ENCODE peak calls at places on chromosome 7, in nine cellular contexts. U is K562, F is GM12891, S is heart left ventricle, H is H54, I is breast epithelium, Y is adrenal gland, M is spleen, A is suprapubic skin. R is an unnamed sample.

GRCh38 chr7:43439631-43440401 is 143.1 kb upstream of the STK17A start:
- DNase-seq in U (peak; percentile 79), F (peak; percentile 71), S (no peak), H (peak; percentile 91), I (no peak), Y (peak; percentile 56), M (peak; percentile 83), A (no peak), R (peak; percentile 29)

GRCh38 chr7:39465055-39465929 is 100.9 kb upstream of the YAE1 start:
- DNase-seq in U (peak; percentile 56), F (peak; percentile 28), S (no peak), H (peak; percentile 57), I (no peak), Y (peak; percentile 72), M (no peak), A (no peak), R (peak; percentile 48)

GRCh38 chr7:149196151-149196704 is 882 bp downstream of the ZNF282 start:
- DNase-seq in U (peak; percentile 49), F (no peak), S (no peak), H (no peak), I (no peak), Y (no peak), M (peak; percentile 78), A (no peak), R (no peak)

GRCh38 chr7:97015787-97016391 is 8.7 kb downstream of the DLX5 start:
- DNase-seq in U (no peak), F (no peak), S (no peak), H (no peak), I (no peak), Y (no peak), M (no peak), A (no peak), R (no peak)

GRCh38 chr7:129252133-129252532 is 27.3 kb downstream of the AHCYL2 start:
- DNase-seq in U (no peak), F (no peak), S (no peak), H (no peak), I (no peak), Y (no peak), M (no peak), A (no peak), R (no peak)

GRCh38 chr7:106795171-106795876 is 69.8 kb upstream of the PIK3CG start:
- DNase-seq in U (no peak), F (no peak), S (no peak), H (no peak), I (no peak), Y (no peak), M (no peak), A (no peak), R (no peak)

GRCh38 chr7:7812112-7812511 is 93.7 kb upstream of the RPA3 start:
- DNase-seq in U (no peak), F (no peak), S (no peak), H (no peak), I (no peak), Y (no peak), M (no peak), A (no peak), R (no peak)

GRCh38 chr7:32169236-32169635 is 99.0 kb upstream of the PDE1C start:
- DNase-seq in U (no peak), F (no peak), S (no peak), H (no peak), I (no peak), Y (no peak), M (no peak), A (no peak), R (no peak)

GRCh38 chr7:117828831-117829230 is 44.4 kb downstream of the CTTNBP2 start:
- DNase-seq in U (no peak), F (no peak), S (no peak), H (no peak), I (no peak), Y (no peak), M (no peak), A (no peak), R (no peak)

GRCh38 chr7:43906327-43907010 is at the start of gene URGCP:
- DNase-seq in U (peak; percentile 84), F (peak; percentile 86), S (peak; percentile 81), H (peak; percentile 82), I (peak; percentile 52), Y (no peak), M (peak; percentile 92), A (no peak), R (peak; percentile 58)

GRCh38 chr7:81482600-81483186 is 287.2 kb downstream of the HGF start:
- DNase-seq in U (peak; percentile 26), F (no peak), S (no peak), H (no peak), I (no peak), Y (no peak), M (no peak), A (no peak), R (no peak)

GRCh38 chr7:101941481-101942383 is 124.3 kb downstream of the CUX1 start:
- DNase-seq in U (no peak), F (no peak), S (no peak), H (peak; percentile 69), I (no peak), Y (no peak), M (no peak), A (no peak), R (peak; percentile 62)

GRCh38 chr7:128031901-128032604 is 816 bp upstream of the LRRC4 start:
- DNase-seq in U (no peak), F (peak; percentile 67), S (peak; percentile 77), H (no peak), I (no peak), Y (peak; percentile 84), M (peak; percentile 90), A (no peak), R (peak; percentile 34)

GRCh38 chr7:138359891-138360582 is 100.0 kb upstream of the TRIM24 start:
- DNase-seq in U (no peak), F (no peak), S (no peak), H (no peak), I (no peak), Y (no peak), M (no peak), A (no peak), R (no peak)

GRCh38 chr7:129240119-129240815 is 15.4 kb downstream of the AHCYL2 start:
- DNase-seq in U (no peak), F (no peak), S (no peak), H (no peak), I (no peak), Y (no peak), M (no peak), A (no peak), R (no peak)

GRCh38 chr7:27709137-27710075 is 30.6 kb upstream of the TAX1BP1 start:
- DNase-seq in U (no peak), F (no peak), S (no peak), H (peak; percentile 69), I (no peak), Y (peak; percentile 80), M (no peak), A (no peak), R (no peak)

GRCh38 chr7:19958309-19958896 is 185.0 kb upstream of the TMEM196 start:
- DNase-seq in U (no peak), F (no peak), S (no peak), H (peak; percentile 40), I (no peak), Y (no peak), M (no peak), A (no peak), R (no peak)

GRCh38 chr7:5360451-5360850 is 63.2 kb downstream of the TNRC18 start:
- DNase-seq in U (no peak), F (no peak), S (no peak), H (no peak), I (no peak), Y (no peak), M (no peak), A (no peak), R (peak; percentile 35)

GRCh38 chr7:2257046-2257551 is 15.1 kb downstream of the NUDT1 start:
- DNase-seq in U (no peak), F (no peak), S (no peak), H (no peak), I (no peak), Y (no peak), M (peak; percentile 76), A (no peak), R (no peak)

GRCh38 chr7:138590154-138590553 is 111.0 kb downstream of the SVOPL start:
- DNase-seq in U (no peak), F (no peak), S (no peak), H (no peak), I (no peak), Y (no peak), M (no peak), A (no peak), R (no peak)

DNA sequence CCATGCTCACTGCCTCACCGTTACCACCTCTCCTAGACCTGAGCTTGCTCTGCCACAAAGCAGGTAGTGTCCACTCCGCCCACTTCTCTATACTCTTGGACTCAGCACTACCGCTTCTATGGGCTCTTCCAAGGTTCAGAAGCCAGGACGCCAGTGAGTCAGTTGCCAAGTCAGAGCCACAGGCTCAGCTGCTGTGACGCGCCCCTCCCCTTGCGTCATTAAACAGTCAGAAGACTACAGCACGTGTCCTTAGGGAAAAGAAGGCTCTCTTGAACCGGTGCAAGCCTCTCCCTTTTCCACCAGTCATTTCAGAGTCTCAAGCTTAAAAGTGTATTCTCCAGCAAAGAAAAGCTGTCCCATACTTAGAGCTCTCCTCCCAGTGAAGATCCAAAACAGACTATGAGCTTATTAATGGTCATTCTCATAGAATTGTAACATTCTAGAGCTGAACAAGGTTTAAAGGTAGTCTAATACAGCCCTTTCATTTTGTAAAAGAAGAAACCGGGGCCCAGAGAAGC is 41.0 kb upstream of the MET start:
- DNase-seq in U (no peak), F (no peak), S (peak; percentile 64), H (peak; percentile 61), I (peak; percentile 62), Y (peak; percentile 86), M (no peak), A (peak; percentile 83), R (peak; percentile 86)
- TF ChIP-seq POLR2A in U (no peak), F (no peak), S (no peak), H (no peak), I (no peak), Y (peak; percentile 67), M (no peak), A (no peak), R (no peak)

DNA sequence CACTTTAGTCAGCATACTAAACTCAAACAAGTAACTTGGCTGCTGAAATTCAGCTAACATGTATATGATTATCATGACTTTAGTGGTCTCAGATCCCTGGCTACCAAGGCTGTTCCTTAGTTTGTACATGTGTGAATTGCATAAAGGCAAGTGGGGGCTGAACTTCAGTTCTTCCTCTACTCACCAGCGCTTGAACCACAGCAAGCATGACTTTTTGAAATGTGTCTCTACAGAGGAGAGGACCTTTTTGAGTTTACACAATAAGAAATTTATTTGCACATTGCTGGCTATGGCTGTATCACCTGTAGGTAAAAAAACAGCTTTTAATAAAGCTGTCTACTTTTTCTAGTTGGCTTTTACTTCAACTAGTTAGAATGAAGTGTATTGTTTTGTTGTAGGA is 48.8 kb downstream of the MDFIC start:
- DNase-seq in U (no peak), F (no peak), S (no peak), H (no peak), I (no peak), Y (no peak), M (no peak), A (no peak), R (no peak)
- TF ChIP-seq POLR2A in U (no peak), F (no peak), S (no peak), H (no peak), I (no peak), Y (no peak), M (no peak), A (no peak), R (no peak)

GRCh38 chr7:142618655-142619351 is 130.5 kb upstream of the PRSS1 start:
- DNase-seq in U (no peak), F (no peak), S (no peak), H (no peak), I (no peak), Y (no peak), M (peak; percentile 54), A (no peak), R (no peak)
- TF ChIP-seq POLR2A in U (no peak), F (no peak), S (no peak), H (no peak), I (no peak), Y (no peak), M (no peak), A (no peak), R (no peak)

GRCh38 chr7:55571534-55572377 is 546 bp downstream of the VOPP1 start:
- DNase-seq in U (peak; percentile 81), F (no peak), S (peak; percentile 84), H (peak; percentile 78), I (no peak), Y (peak; percentile 73), M (peak; percentile 93), A (no peak), R (peak; percentile 71)
- TF ChIP-seq POLR2A in U (peak; percentile 59), F (no peak), S (no peak), H (no peak), I (no peak), Y (peak; percentile 28), M (no peak), A (no peak), R (no peak)